ENCODE peak calls at places on chromosome 3, in ten cellular contexts. H is cardiac fibroblast, R is thoracic aorta, X is left ventricle myocardium inferior, D is foreskin keratinocyte, J is progenitor cell of endocrine pancreas, G is kidney epithelial cell, F is RWPE2, M is upper lobe of right lung, B is endothelial cell. W is an unnamed sample.
A peak's percentile ranks its signal among the peaks of the same experiment; 100 is the strongest.

GRCh38 chr3:32392530-32393302 is 1.1 kb downstream of the CMTM7 start:
- DNase-seq in H (peak; percentile 81), R (peak; percentile 37), X (peak; percentile 41), D (no peak), J (no peak), G (no peak), F (no peak), M (peak; percentile 76), B (no peak), W (no peak)

GRCh38 chr3:147773236-147773635 is 364.1 kb downstream of the ZIC1 start:
- DNase-seq in H (no peak), R (no peak), X (no peak), D (no peak), J (no peak), G (no peak), F (no peak), M (no peak), B (no peak), W (no peak)

GRCh38 chr3:144586382-144586781 is 614.8 kb downstream of the DIPK2A start:
- DNase-seq in H (peak; percentile 72), R (no peak), X (no peak), D (no peak), J (no peak), G (no peak), F (no peak), M (no peak), B (no peak), W (no peak)

GRCh38 chr3:32303051-32303786 is 64.7 kb downstream of the CMTM8 start:
- DNase-seq in H (peak; percentile 69), R (no peak), X (no peak), D (no peak), J (no peak), G (no peak), F (no peak), M (no peak), B (no peak), W (no peak)

GRCh38 chr3:71930056-71930991 is 145.4 kb upstream of the PROK2 start:
- DNase-seq in H (peak; percentile 81), R (no peak), X (no peak), D (peak; percentile 63), J (no peak), G (peak; percentile 5), F (no peak), M (no peak), B (peak; percentile 13), W (no peak)

GRCh38 chr3:48306290-48306689 is 27.2 kb downstream of the SPINK8 start:
- DNase-seq in H (no peak), R (no peak), X (no peak), D (no peak), J (no peak), G (no peak), F (no peak), M (no peak), B (no peak), W (no peak)

GRCh38 chr3:63193647-63194046 is 84.5 kb upstream of the SYNPR start:
- DNase-seq in H (peak; percentile 27), R (no peak), X (no peak), D (peak; percentile 7), J (no peak), G (no peak), F (no peak), M (no peak), B (no peak), W (no peak)

GRCh38 chr3:124701687-124702086 is 28.6 kb upstream of the UMPS start:
- DNase-seq in H (peak; percentile 25), R (no peak), X (no peak), D (peak; percentile 18), J (no peak), G (peak; percentile 48), F (no peak), M (no peak), B (no peak), W (no peak)

GRCh38 chr3:10783360-10784346 is 32.4 kb upstream of the SLC6A11 start:
- DNase-seq in H (peak; percentile 24), R (no peak), X (no peak), D (no peak), J (no peak), G (no peak), F (no peak), M (no peak), B (peak; percentile 57), W (no peak)

GRCh38 chr3:182793663-182794454 is 555 bp downstream of the ATP11B start:
- DNase-seq in H (peak; percentile 45), R (no peak), X (peak; percentile 31), D (peak; percentile 57), J (peak; percentile 46), G (no peak), F (no peak), M (peak; percentile 80), B (peak; percentile 42), W (peak; percentile 86)

GRCh38 chr3:53944019-53944418 is 52.4 kb upstream of the SELENOK start:
- DNase-seq in H (peak; percentile 24), R (no peak), X (no peak), D (peak; percentile 26), J (no peak), G (no peak), F (no peak), M (no peak), B (no peak), W (no peak)

GRCh38 chr3:53940651-53941050 is 49.0 kb upstream of the SELENOK start:
- DNase-seq in H (peak; percentile 20), R (no peak), X (no peak), D (no peak), J (no peak), G (no peak), F (no peak), M (no peak), B (no peak), W (no peak)

GRCh38 chr3:53939081-53939582 is 47.5 kb upstream of the SELENOK start:
- DNase-seq in H (no peak), R (no peak), X (no peak), D (no peak), J (no peak), G (no peak), F (no peak), M (no peak), B (no peak), W (no peak)

GRCh38 chr3:53941174-53941573 is 49.5 kb upstream of the SELENOK start:
- DNase-seq in H (peak; percentile 69), R (no peak), X (no peak), D (peak; percentile 34), J (no peak), G (no peak), F (no peak), M (no peak), B (no peak), W (no peak)

GRCh38 chr3:53941945-53942344 is 50.3 kb upstream of the SELENOK start:
- DNase-seq in H (peak; percentile 66), R (no peak), X (no peak), D (no peak), J (no peak), G (no peak), F (no peak), M (no peak), B (no peak), W (no peak)
- TF ChIP-seq CTCF in H (no peak), R (no peak), X (peak; percentile 45), D (peak; percentile 44), J (peak; percentile 23), G (peak; percentile 21), F (peak; percentile 23), M (peak; percentile 26), B (no peak), W (no peak)

GRCh38 chr3:185084883-185085282 is 68.0 kb downstream of the C3orf70 start:
- DNase-seq in H (no peak), R (no peak), X (no peak), D (peak; percentile 74), J (no peak), G (no peak), F (no peak), M (no peak), B (no peak), W (no peak)
- TF ChIP-seq CTCF in H (no peak), R (no peak), X (no peak), D (peak; percentile 59), J (no peak), G (peak; percentile 4), F (no peak), M (no peak), B (no peak), W (no peak)

DNA sequence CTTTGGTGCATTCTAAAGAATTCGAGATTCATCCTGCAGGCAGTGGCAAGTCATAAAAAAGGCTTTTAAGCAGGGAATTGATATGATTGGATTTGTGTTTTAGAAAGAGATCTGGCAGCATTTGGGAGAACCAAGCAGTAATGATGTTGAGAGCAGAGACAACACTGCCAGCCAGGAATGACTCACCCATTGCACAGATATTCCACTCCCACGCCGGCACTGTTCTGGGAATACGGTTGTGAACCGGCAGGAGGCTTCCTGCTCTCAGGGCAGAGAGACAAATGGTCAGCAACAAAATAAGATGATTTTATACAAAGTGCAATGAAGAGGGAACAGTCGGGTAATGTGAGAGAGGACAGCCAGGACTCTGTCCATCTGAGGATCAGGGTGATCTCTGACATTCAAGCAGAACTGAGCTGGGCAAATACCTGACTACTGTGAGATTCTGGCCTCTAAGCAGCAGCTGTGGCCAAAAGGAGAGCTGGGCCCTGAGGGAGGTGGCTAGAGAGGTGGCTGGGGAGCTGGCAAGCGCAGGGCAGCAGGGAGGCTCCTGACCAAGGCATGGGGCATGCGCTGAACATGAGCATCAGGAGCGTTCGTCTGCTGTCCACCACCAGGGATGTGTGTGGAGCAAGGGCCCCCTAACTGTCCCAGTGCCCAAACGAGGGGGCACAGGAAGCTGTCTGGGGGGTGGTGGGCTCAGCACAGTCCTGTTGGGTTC is 56.1 kb upstream of the PLXNA1 start:
- DNase-seq in H (peak; percentile 90), R (peak; percentile 70), X (peak; percentile 69), D (peak; percentile 55), J (no peak), G (no peak), F (peak; percentile 21), M (no peak), B (no peak), W (no peak)
- TF ChIP-seq CTCF in H (peak; percentile 68), R (peak; percentile 37), X (no peak), D (peak; percentile 54), J (no peak), G (peak; percentile 9), F (no peak), M (no peak), B (no peak), W (peak; percentile 32)

GRCh38 chr3:115381573-115381912 is 234.5 kb upstream of the ZBTB20 start:
- DNase-seq in H (peak; percentile 42), R (no peak), X (peak; percentile 69), D (no peak), J (no peak), G (no peak), F (no peak), M (no peak), B (no peak), W (no peak)

GRCh38 chr3:115385935-115386334 is 237.4 kb upstream of the GAP43 start:
- DNase-seq in H (no peak), R (no peak), X (no peak), D (no peak), J (no peak), G (no peak), F (no peak), M (no peak), B (no peak), W (no peak)

GRCh38 chr3:115381931-115382330 is 234.8 kb upstream of the ZBTB20 start:
- DNase-seq in H (no peak), R (no peak), X (no peak), D (no peak), J (no peak), G (no peak), F (no peak), M (no peak), B (no peak), W (no peak)

GRCh38 chr3:115386347-115386746 is 237.0 kb upstream of the GAP43 start:
- DNase-seq in H (no peak), R (no peak), X (no peak), D (no peak), J (no peak), G (no peak), F (no peak), M (no peak), B (no peak), W (no peak)

GRCh38 chr3:115380883-115381572 is 233.9 kb upstream of the ZBTB20 start:
- DNase-seq in H (no peak), R (no peak), X (no peak), D (no peak), J (no peak), G (no peak), F (no peak), M (no peak), B (no peak), W (no peak)
- TF ChIP-seq CTCF in H (no peak), R (no peak), X (peak; percentile 18), D (no peak), J (peak; percentile 7), G (no peak), F (no peak), M (no peak), B (peak; percentile 29), W (no peak)